ENCODE peak calls at places on chromosomes 4 and X, in four cellular contexts. L is lung, X is NCI-H2081, R is mucosa of gallbladder. C is an unnamed sample.
A peak's percentile ranks its signal among the peaks of the same experiment; 100 is the strongest.

GRCh38 chr4:20544645-20545044 is 155.6 kb upstream of the PACRGL start:
- DNase-seq in L (no peak), X (peak; percentile 65), R (no peak), C (no peak)

GRCh38 chr4:1576200-1576960 is 107.7 kb downstream of the FAM53A start:
- DNase-seq in L (no peak), X (no peak), R (no peak), C (no peak)

GRCh38 chr4:131644619-131645018 is 1504.5 kb upstream of the PCDH10 start:
- DNase-seq in L (no peak), X (peak; percentile 3), R (no peak), C (no peak)

GRCh38 chr4:53734584-53735363 is 143.5 kb upstream of the LNX1 start:
- DNase-seq in L (no peak), X (no peak), R (no peak), C (no peak)

GRCh38 chr4:76485450-76485849 is 50.4 kb downstream of the SHROOM3 start:
- DNase-seq in L (no peak), X (peak; percentile 11), R (peak; percentile 65), C (peak; percentile 90)

GRCh38 chr4:64495948-64496347 is 86.7 kb upstream of the TECRL start:
- DNase-seq in L (no peak), X (no peak), R (no peak), C (no peak)

GRCh38 chr4:22485751-22486150 is 30.1 kb downstream of the ADGRA3 start:
- DNase-seq in L (no peak), X (peak; percentile 86), R (no peak), C (no peak)

GRCh38 chr4:1026115-1026514 is 14.7 kb downstream of the FGFRL1 start:
- DNase-seq in L (no peak), X (no peak), R (no peak), C (no peak)

GRCh38 chr4:30754021-30754420 is 33.9 kb downstream of the PCDH7 start:
- DNase-seq in L (no peak), X (no peak), R (no peak), C (no peak)

GRCh38 chrX:28787206-28787605 is 200.0 kb downstream of the IL1RAPL1 start:
- DNase-seq in L (no peak), X (no peak), R (no peak), C (no peak)

GRCh38 chrX:68846536-68846935 is 17.7 kb downstream of the EFNB1 start:
- DNase-seq in L (no peak), X (no peak), R (no peak), C (no peak)

GRCh38 chrX:152641996-152642395 is 4.3 kb downstream of the GABRQ start:
- DNase-seq in L (peak; percentile 6), X (no peak), R (no peak), C (no peak)

GRCh38 chr4:140044314-140044991 is 109.5 kb downstream of the MAML3 start:
- DNase-seq in L (no peak), X (no peak), R (no peak), C (no peak)